ENCODE peak calls at places on chromosome 7, in ten cellular contexts. K is COR-L47; Q is NCI-H748 treated with DMSO at 0.1 percent for 48 hours; L is AG10803; X is PC-3; Z is substantia nigra; P is DMS 273 treated with DMSO at 0.1 percent for 48 hours; E is stimulated activated CD4-positive, alpha-beta T cell treated with anti-CD3 and anti-CD28 coated beads, Interleukin-2, amount 100 ng/mL, for 24 hours; V is ELR; H is activated T-cell treated with anti-CD3 and anti-CD28 coated beads for 1 hour. F is an unnamed sample.

GRCh38 chr7:5692112-5692844 is 89.2 kb downstream of the RNF216 start:
- DNase-seq in K (no peak), Q (no peak), L (peak; percentile 100), X (peak; percentile 93), Z (peak; percentile 68), P (peak; percentile 55), E (no peak), V (peak; percentile 98), H (no peak), F (no peak)

GRCh38 chr7:157673573-157673972 is 336.8 kb downstream of the DNAJB6 start:
- DNase-seq in K (no peak), Q (no peak), L (no peak), X (no peak), Z (no peak), P (no peak), E (no peak), V (no peak), H (no peak), F (peak; percentile 13)

GRCh38 chr7:29878081-29878688 is 71.9 kb downstream of the WIPF3 start:
- DNase-seq in K (peak; percentile 51), Q (peak; percentile 45), L (peak; percentile 45), X (peak; percentile 76), Z (no peak), P (peak; percentile 55), E (peak; percentile 25), V (peak; percentile 70), H (peak; percentile 7), F (peak; percentile 45)

GRCh38 chr7:154480817-154481216 is 428.6 kb downstream of the DPP6 start:
- DNase-seq in K (peak; percentile 86), Q (no peak), L (no peak), X (no peak), Z (no peak), P (no peak), E (no peak), V (no peak), H (no peak), F (no peak)

GRCh38 chr7:157021893-157022680 is 11.6 kb upstream of the MNX1 start:
- DNase-seq in K (no peak), Q (no peak), L (no peak), X (no peak), Z (no peak), P (no peak), E (no peak), V (no peak), H (no peak), F (no peak)

GRCh38 chr7:10122573-10123100 is 851.0 kb upstream of the PHF14 start:
- DNase-seq in K (no peak), Q (peak; percentile 61), L (no peak), X (no peak), Z (peak; percentile 81), P (no peak), E (no peak), V (no peak), H (no peak), F (no peak)

GRCh38 chr7:44461387-44461786 is 29.1 kb downstream of the NUDCD3 start:
- DNase-seq in K (no peak), Q (no peak), L (peak; percentile 57), X (peak; percentile 43), Z (no peak), P (no peak), E (no peak), V (peak; percentile 92), H (no peak), F (peak; percentile 69)

GRCh38 chr7:110065112-110065511 is 1025.8 kb upstream of the LRRN3 start:
- DNase-seq in K (peak; percentile 90), Q (peak; percentile 97), L (no peak), X (no peak), Z (no peak), P (no peak), E (no peak), V (no peak), H (no peak), F (no peak)

GRCh38 chr7:21640150-21640549 is 97.3 kb downstream of the DNAH11 start:
- DNase-seq in K (no peak), Q (peak; percentile 13), L (no peak), X (peak; percentile 47), Z (no peak), P (no peak), E (no peak), V (peak; percentile 2), H (no peak), F (no peak)

GRCh38 chr7:37234928-37235327 is 213.7 kb downstream of the ELMO1 start:
- DNase-seq in K (peak; percentile 8), Q (no peak), L (no peak), X (peak; percentile 39), Z (no peak), P (peak; percentile 16), E (no peak), V (no peak), H (no peak), F (peak; percentile 29)

GRCh38 chr7:1854521-1855395 is 184.7 kb downstream of the ELFN1 start:
- DNase-seq in K (no peak), Q (no peak), L (no peak), X (no peak), Z (no peak), P (no peak), E (no peak), V (no peak), H (no peak), F (peak; percentile 46)

GRCh38 chr7:50273301-50273700 is 31.2 kb upstream of the IKZF1 start:
- DNase-seq in K (no peak), Q (no peak), L (no peak), X (no peak), Z (no peak), P (no peak), E (no peak), V (no peak), H (no peak), F (no peak)

GRCh38 chr7:36231406-36231805 is 78.4 kb downstream of the EEPD1 start:
- DNase-seq in K (no peak), Q (no peak), L (no peak), X (no peak), Z (no peak), P (no peak), E (no peak), V (no peak), H (no peak), F (no peak)

GRCh38 chr7:92179393-92179924 is 517 bp upstream of the LRRD1 start:
- DNase-seq in K (no peak), Q (no peak), L (peak; percentile 7), X (no peak), Z (peak; percentile 40), P (no peak), E (no peak), V (peak; percentile 1), H (no peak), F (no peak)

GRCh38 chr7:48755061-48755555 is 169.2 kb upstream of the CDC14C start:
- DNase-seq in K (no peak), Q (no peak), L (no peak), X (no peak), Z (no peak), P (no peak), E (no peak), V (no peak), H (no peak), F (no peak)

GRCh38 chr7:77571791-77572190 is 34.7 kb downstream of the PTPN12 start:
- DNase-seq in K (no peak), Q (no peak), L (no peak), X (no peak), Z (no peak), P (no peak), E (no peak), V (no peak), H (no peak), F (no peak)

GRCh38 chr7:112669306-112669705 is 120.9 kb downstream of the TMEM168 start:
- DNase-seq in K (no peak), Q (no peak), L (no peak), X (no peak), Z (no peak), P (no peak), E (no peak), V (peak; percentile 40), H (no peak), F (no peak)

GRCh38 chr7:121960678-121961461 is 87.9 kb downstream of the PTPRZ1 start:
- DNase-seq in K (peak; percentile 14), Q (no peak), L (peak; percentile 83), X (peak; percentile 51), Z (peak; percentile 1), P (no peak), E (no peak), V (peak; percentile 97), H (no peak), F (no peak)

GRCh38 chr7:42479452-42480303 is 242.7 kb upstream of the GLI3 start:
- DNase-seq in K (no peak), Q (no peak), L (peak; percentile 31), X (peak; percentile 89), Z (no peak), P (no peak), E (no peak), V (no peak), H (no peak), F (no peak)

GRCh38 chr7:43496596-43496995 is 86.3 kb upstream of the STK17A start:
- DNase-seq in K (no peak), Q (no peak), L (no peak), X (no peak), Z (no peak), P (no peak), E (no peak), V (no peak), H (no peak), F (no peak)

GRCh38 chr7:73983437-73984164 is 44.4 kb upstream of the ELN start:
- DNase-seq in K (no peak), Q (no peak), L (no peak), X (no peak), Z (no peak), P (no peak), E (no peak), V (no peak), H (no peak), F (no peak)

GRCh38 chr7:100895956-100896742 is 461 bp upstream of the ACHE start:
- DNase-seq in K (peak; percentile 23), Q (no peak), L (no peak), X (no peak), Z (peak; percentile 46), P (no peak), E (peak; percentile 48), V (no peak), H (no peak), F (no peak)

GRCh38 chr7:150503581-150503980 is 11.1 kb upstream of the GIMAP7 start:
- DNase-seq in K (no peak), Q (no peak), L (no peak), X (no peak), Z (no peak), P (no peak), E (peak; percentile 33), V (no peak), H (no peak), F (no peak)

GRCh38 chr7:38181111-38181510 is 3.1 kb downstream of the STARD3NL start:
- DNase-seq in K (no peak), Q (no peak), L (no peak), X (no peak), Z (no peak), P (no peak), E (no peak), V (no peak), H (no peak), F (no peak)

GRCh38 chr7:100964630-100965029 is 4.7 kb upstream of the MUC12 start:
- DNase-seq in K (no peak), Q (no peak), L (no peak), X (no peak), Z (no peak), P (no peak), E (no peak), V (no peak), H (no peak), F (no peak)

GRCh38 chr7:22855049-22855392 is 32.4 kb upstream of the TOMM7 start:
- DNase-seq in K (no peak), Q (no peak), L (no peak), X (no peak), Z (no peak), P (no peak), E (no peak), V (peak; percentile 64), H (no peak), F (no peak)

GRCh38 chr7:41912426-41912825 is 209.5 kb upstream of the INHBA start:
- DNase-seq in K (no peak), Q (no peak), L (peak; percentile 31), X (no peak), Z (no peak), P (no peak), E (no peak), V (no peak), H (no peak), F (no peak)

GRCh38 chr7:141649865-141650499 is 52.0 kb downstream of the DENND11 start:
- DNase-seq in K (peak; percentile 83), Q (peak; percentile 47), L (peak; percentile 86), X (peak; percentile 83), Z (peak; percentile 72), P (peak; percentile 66), E (no peak), V (peak; percentile 79), H (no peak), F (peak; percentile 51)

F was measured in activated naive CD4-positive, alpha-beta T cell treated with anti-CD3 and anti-CD28 coated beads, Interleukin-2, amount 10 ng/mL, durations not matched to agents 7 days and 5 days.